ENCODE peak calls at places on chromosomes 13 and 19, in four cellular contexts. T is GM23338, S is Panc1, C is HL-60. F is an unnamed sample.
A peak's percentile ranks its signal among the peaks of the same experiment; 100 is the strongest.

GRCh38 chr13:99359493-99359892 is 52.3 kb upstream of the GPR183 start:
- DNase-seq in T (no peak), S (no peak), C (no peak), F (no peak)

GRCh38 chr19:49422407-49423277 is 599 bp downstream of the PTH2 start:
- DNase-seq in T (peak; percentile 86), S (no peak), C (no peak), F (no peak)

GRCh38 chr13:50275392-50276063 is 260.3 kb downstream of the KCNRG start:
- DNase-seq in T (no peak), S (no peak), C (no peak), F (no peak)

GRCh38 chr19:4068058-4068966 is 1.6 kb upstream of the ZBTB7A start:
- DNase-seq in T (no peak), S (no peak), C (no peak), F (no peak)

GRCh38 chr19:9342610-9343304 is 18.8 kb downstream of the ZNF559 start:
- DNase-seq in T (peak; percentile 14), S (no peak), C (no peak), F (no peak)

GRCh38 chr19:42279902-42280760 is 11.1 kb downstream of the CIC start:
- DNase-seq in T (peak; percentile 79), S (no peak), C (peak; percentile 87), F (peak; percentile 87)

GRCh38 chr13:23025848-23026608 is 154.8 kb upstream of the SGCG start:
- DNase-seq in T (no peak), S (no peak), C (peak; percentile 10), F (no peak)

GRCh38 chr13:97076898-97077297 is 82.6 kb upstream of the OXGR1 start:
- DNase-seq in T (no peak), S (no peak), C (peak; percentile 29), F (no peak)

GRCh38 chr13:99496322-99497142 is 4.7 kb upstream of the TM9SF2 start:
- DNase-seq in T (peak; percentile 67), S (peak; percentile 72), C (peak; percentile 60), F (peak; percentile 42)

GRCh38 chr19:27794444-27795042 is 1418.4 kb downstream of the UQCRFS1 start:
- DNase-seq in T (peak; percentile 69), S (no peak), C (peak; percentile 58), F (no peak)

GRCh38 chr19:4844348-4845179 is 13.1 kb upstream of the TICAM1 start:
- DNase-seq in T (no peak), S (no peak), C (no peak), F (no peak)

GRCh38 chr13:109256866-109257760 is 529.3 kb downstream of the IRS2 start:
- DNase-seq in T (peak; percentile 21), S (peak; percentile 87), C (no peak), F (peak; percentile 83)

GRCh38 chr13:46183018-46183940 is 1.3 kb upstream of the LCP1 start:
- DNase-seq in T (no peak), S (no peak), C (no peak), F (no peak)

GRCh38 chr13:51626749-51627148 is 42.5 kb downstream of the WDFY2 start:
- DNase-seq in T (no peak), S (no peak), C (no peak), F (no peak)

GRCh38 chr19:52923782-52924593 is 760 bp upstream of the ZNF888 start:
- DNase-seq in T (peak; percentile 70), S (no peak), C (peak; percentile 61), F (peak; percentile 44)

GRCh38 chr13:75194717-75195116 is 287.3 kb downstream of the TBC1D4 start:
- DNase-seq in T (no peak), S (no peak), C (no peak), F (no peak)

GRCh38 chr19:34712606-34713261 is 21.3 kb upstream of the ZNF181 start:
- DNase-seq in T (peak; percentile 93), S (peak; percentile 73), C (peak; percentile 38), F (no peak)

GRCh38 chr13:59700281-59700680 is 463.4 kb downstream of the DIAPH3 start:
- DNase-seq in T (no peak), S (no peak), C (no peak), F (no peak)

GRCh38 chr19:5148794-5149190 is 179.9 kb downstream of the KDM4B start:
- DNase-seq in T (no peak), S (no peak), C (no peak), F (no peak)

GRCh38 chr13:102680842-102681725 is 13.8 kb downstream of the METTL21C start:
- DNase-seq in T (no peak), S (no peak), C (no peak), F (no peak)

DNA sequence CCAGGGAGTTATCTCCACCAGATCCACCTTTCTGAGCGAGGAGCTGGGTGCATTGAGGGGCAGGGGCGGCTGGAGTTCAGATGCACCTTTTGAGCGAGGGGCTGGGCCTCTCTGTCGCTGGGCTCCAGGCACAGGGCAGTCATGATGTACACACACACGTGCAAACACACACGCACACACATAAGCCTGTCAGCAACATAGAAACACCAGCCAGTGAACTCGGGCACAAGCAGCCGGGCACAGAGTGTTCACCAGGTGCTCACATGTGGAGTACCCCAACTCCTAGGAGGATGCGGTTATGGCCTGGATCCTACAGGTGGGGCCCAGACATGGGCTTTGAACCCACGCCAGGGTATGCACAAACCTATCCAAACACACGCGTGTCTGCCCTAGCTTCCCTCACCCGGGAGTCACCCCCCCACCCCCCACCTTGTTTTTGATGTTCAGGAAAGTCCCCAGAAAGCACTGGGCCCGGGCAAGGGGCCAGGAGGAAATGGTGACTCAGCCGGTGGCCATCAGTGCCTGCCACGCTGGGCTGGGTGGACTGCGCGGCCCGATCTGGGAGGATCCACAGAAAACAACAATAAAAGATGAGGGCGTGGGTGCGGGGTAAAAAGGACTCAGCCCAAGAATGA is 13.3 kb downstream of the ARRDC2 start:
- DNase-seq in T (no peak), S (no peak), C (no peak), F (peak; percentile 83)
- H3K4me3 ChIP-seq in T (no peak overlapping the region), S (no peak overlapping the region), C (no peak overlapping the region), F (no peak overlapping the region)

GRCh38 chr13:110308377-110309158 is 1.5 kb downstream of the COL4A2 start:
- DNase-seq in T (peak; percentile 85), S (no peak), C (no peak), F (peak; percentile 51)

GRCh38 chr13:110305949-110306339 is 1.0 kb downstream of the COL4A1 start:
- DNase-seq in T (no peak), S (no peak), C (no peak), F (no peak)

GRCh38 chr13:110306340-110306959 is 507 bp downstream of the COL4A1 start:
- DNase-seq in T (peak; percentile 64), S (no peak), C (no peak), F (no peak)

GRCh38 chr13:110307697-110308376 is 753 bp downstream of the COL4A2 start:
- DNase-seq in T (peak; percentile 43), S (no peak), C (no peak), F (peak; percentile 17)

DNA sequence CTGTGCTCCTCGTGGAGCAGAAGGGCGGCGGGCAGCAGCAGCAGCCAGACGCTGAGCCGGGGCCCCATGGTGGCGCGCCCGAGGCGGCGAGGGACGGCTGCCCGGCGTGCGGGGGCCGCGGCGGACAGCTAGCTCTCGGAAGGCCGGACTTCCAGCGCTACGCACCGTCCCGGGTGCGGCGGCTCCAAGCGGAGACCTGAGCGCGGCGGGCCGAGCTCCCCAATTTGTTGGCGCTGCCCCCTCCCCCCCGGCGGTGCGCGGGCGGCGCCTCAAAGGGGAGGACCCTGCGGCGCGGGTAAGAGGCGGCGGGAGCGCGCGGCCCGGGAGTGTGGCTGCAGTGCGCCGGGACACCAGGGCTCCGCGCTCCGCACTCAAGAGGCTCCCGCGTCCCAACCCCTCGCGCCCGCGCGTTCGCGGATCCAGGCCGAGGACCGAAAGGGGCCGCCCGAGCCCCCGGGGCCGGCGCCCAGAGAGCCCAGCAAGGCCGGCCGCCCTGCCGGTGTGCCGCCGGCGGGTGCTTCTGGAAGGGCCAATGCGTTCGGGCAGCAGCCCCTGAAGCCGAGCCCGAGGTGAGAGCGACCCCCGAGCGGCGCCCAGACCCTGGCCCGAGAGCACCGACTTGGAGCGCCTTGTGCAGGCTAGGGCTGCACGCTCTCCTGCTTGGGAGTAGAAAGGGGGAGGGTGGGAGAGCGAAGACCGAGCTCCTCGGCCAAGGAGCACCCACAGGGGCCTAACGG is at the start of the genes COL4A1 and COL4A2:
- DNase-seq in T (peak; percentile 87), S (no peak), C (no peak), F (peak; percentile 65)
- TF ChIP-seq POLR2AphosphoS5 in T (peak; percentile 80), S (no peak), C (no peak), F (peak; percentile 74)

DNA sequence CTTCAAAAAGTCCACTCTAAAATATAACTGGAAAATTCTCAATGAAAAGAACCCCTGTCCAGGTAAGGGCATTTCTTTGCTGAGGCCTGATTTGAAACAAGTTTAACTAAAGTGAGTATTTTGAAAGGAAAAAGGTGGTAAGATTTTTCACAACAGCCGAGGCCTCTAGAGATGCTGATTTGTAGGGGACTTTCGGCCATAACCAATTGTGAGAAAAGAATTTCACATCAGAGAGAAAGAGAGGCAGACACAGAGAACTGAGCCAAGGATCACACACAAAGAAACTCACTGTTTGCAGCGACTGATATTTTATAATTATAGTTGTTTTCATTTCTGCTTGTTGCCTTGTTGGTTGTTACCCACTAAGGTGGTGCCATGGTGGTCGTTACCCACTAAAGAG is 24.4 kb downstream of the MBD3L2B start:
- DNase-seq in T (no peak), S (no peak), C (no peak), F (no peak)
- H3K4me3 ChIP-seq in T (no peak overlapping the region), S (no peak overlapping the region), C (no peak overlapping the region), F (no peak overlapping the region)

GRCh38 chr19:1074512-1075283 is 7.7 kb downstream of the ARHGAP45 start:
- DNase-seq in T (no peak), S (no peak), C (no peak), F (peak; percentile 82)
- TF ChIP-seq POLR2AphosphoS5 in T (no peak), S (peak; percentile 31), C (no peak), F (no peak)

F was measured in breast epithelium.